ENCODE peak calls at places on chromosome 3, in seven cellular contexts. Z is GM23248, T is tibial artery, M is aorta, S is WERI-Rb-1, F is Peyer's patch, Y is IMR-90. I is an unnamed sample. For H3K36me3, the result is how much of the 10 kb centered on the place peaks cover.

GRCh38 chr3:50161320-50161719 is 6.2 kb downstream of the SEMA3F start:
- DNase-seq in Z (peak), T (no peak), M (no peak), S (no peak), F (no peak), Y (no peak), I (no peak)

GRCh38 chr3:120780977-120781376 is 38.4 kb downstream of the GTF2E1 start:
- DNase-seq in Z (peak), T (peak), M (peak), S (no peak), F (no peak), Y (peak), I (no peak)

GRCh38 chr3:105367063-105367405 is 325 bp downstream of the ALCAM start:
- DNase-seq in Z (peak), T (peak), M (peak), S (peak), F (peak), Y (no peak), I (peak)

GRCh38 chr3:35739181-35739809 is 100.0 kb downstream of the ARPP21 start:
- DNase-seq in Z (no peak), T (no peak), M (no peak), S (no peak), F (no peak), Y (no peak), I (no peak)

GRCh38 chr3:43497905-43498365 is 123.9 kb downstream of the ANO10 start:
- DNase-seq in Z (peak), T (no peak), M (no peak), S (no peak), F (no peak), Y (peak), I (no peak)

GRCh38 chr3:161508852-161509477 is 12.4 kb downstream of the OTOL1 start:
- DNase-seq in Z (peak), T (no peak), M (no peak), S (no peak), F (no peak), Y (no peak), I (no peak)

GRCh38 chr3:20572473-20572872 is 386.5 kb upstream of the SGO1 start:
- DNase-seq in Z (no peak), T (no peak), M (no peak), S (no peak), F (no peak), Y (no peak), I (no peak)

GRCh38 chr3:114732353-114732752 is 414.7 kb downstream of the ZBTB20 start:
- DNase-seq in Z (no peak), T (no peak), M (no peak), S (no peak), F (no peak), Y (no peak), I (no peak)

GRCh38 chr3:13115991-13116390 is 42.8 kb upstream of the IQSEC1 start:
- DNase-seq in Z (no peak), T (peak), M (no peak), S (no peak), F (no peak), Y (no peak), I (peak)

GRCh38 chr3:132347095-132347494 is 29.9 kb downstream of the ACP3 start:
- DNase-seq in Z (peak), T (no peak), M (no peak), S (no peak), F (no peak), Y (no peak), I (no peak)

GRCh38 chr3:194481525-194482195 is 5.1 kb downstream of the ATP13A3 start:
- DNase-seq in Z (no peak), T (no peak), M (no peak), S (no peak), F (no peak), Y (no peak), I (no peak)

GRCh38 chr3:14383753-14384152 is 18.7 kb upstream of the SLC6A6 start:
- DNase-seq in Z (no peak), T (no peak), M (no peak), S (no peak), F (no peak), Y (no peak), I (no peak)

GRCh38 chr3:53801319-53801718 is 44.9 kb downstream of the CHDH start:
- DNase-seq in Z (no peak), T (peak), M (no peak), S (no peak), F (no peak), Y (no peak), I (no peak)

GRCh38 chr3:30511524-30512278 is 94.7 kb upstream of the TGFBR2 start:
- DNase-seq in Z (peak), T (no peak), M (no peak), S (no peak), F (no peak), Y (peak), I (no peak)

GRCh38 chr3:195411831-195412230 is 31.0 kb downstream of the ACAP2 start:
- DNase-seq in Z (peak), T (no peak), M (no peak), S (no peak), F (no peak), Y (peak), I (no peak)

GRCh38 chr3:187031934-187032333 is 101.6 kb downstream of the ST6GAL1 start:
- DNase-seq in Z (no peak), T (no peak), M (no peak), S (no peak), F (no peak), Y (no peak), I (no peak)

GRCh38 chr3:31290046-31290445 is 242.7 kb upstream of the STT3B start:
- DNase-seq in Z (no peak), T (no peak), M (no peak), S (no peak), F (no peak), Y (no peak), I (no peak)

GRCh38 chr3:115239717-115240116 is 92.6 kb upstream of the ZBTB20 start:
- DNase-seq in Z (peak), T (peak), M (peak), S (peak), F (no peak), Y (peak), I (no peak)

GRCh38 chr3:58206406-58207011 is 4.3 kb downstream of the DNASE1L3 start:
- DNase-seq in Z (peak), T (no peak), M (no peak), S (no peak), F (no peak), Y (peak), I (no peak)

GRCh38 chr3:159322322-159322939 is 520.6 kb downstream of the MFSD1 start:
- DNase-seq in Z (peak), T (no peak), M (no peak), S (peak), F (no peak), Y (peak), I (peak)

GRCh38 chr3:24417730-24418129 is 76.9 kb downstream of the THRB start:
- DNase-seq in Z (no peak), T (no peak), M (no peak), S (no peak), F (no peak), Y (no peak), I (no peak)

GRCh38 chr3:56790016-56790950 is 11.5 kb downstream of the ARHGEF3 start:
- DNase-seq in Z (no peak), T (no peak), M (no peak), S (no peak), F (peak), Y (no peak), I (no peak)

GRCh38 chr3:126419886-126420786 is 25.4 kb downstream of the CFAP100 start:
- DNase-seq in Z (no peak), T (no peak), M (no peak), S (no peak), F (no peak), Y (no peak), I (peak)

GRCh38 chr3:161222662-161223061 is 1.6 kb downstream of the NMD3 start:
- DNase-seq in Z (peak), T (no peak), M (no peak), S (no peak), F (no peak), Y (peak), I (no peak)

GRCh38 chr3:126378341-126378751 is 16.4 kb upstream of the CFAP100 start:
- DNase-seq in Z (no peak), T (peak), M (peak), S (no peak), F (no peak), Y (no peak), I (peak)

GRCh38 chr3:128508852-128509251 is 15.9 kb upstream of the GATA2 start:
- DNase-seq in Z (no peak), T (no peak), M (no peak), S (no peak), F (no peak), Y (no peak), I (no peak)

GRCh38 chr3:167978071-167978470 is 117.7 kb downstream of the GOLIM4 start:
- DNase-seq in Z (no peak), T (no peak), M (no peak), S (no peak), F (no peak), Y (no peak), I (no peak)

GRCh38 chr3:143697975-143698374 is 150.3 kb downstream of the SLC9A9 start:
- DNase-seq in Z (peak), T (no peak), M (no peak), S (peak), F (no peak), Y (no peak), I (no peak)

GRCh38 chr3:102353804-102354203 is 81.0 kb upstream of the ZPLD1 start:
- DNase-seq in Z (no peak), T (no peak), M (no peak), S (no peak), F (no peak), Y (no peak), I (no peak)

GRCh38 chr3:102346897-102347296 is 87.9 kb upstream of the ZPLD1 start:
- DNase-seq in Z (no peak), T (no peak), M (no peak), S (no peak), F (no peak), Y (no peak), I (no peak)

GRCh38 chr3:102353148-102353547 is 81.7 kb upstream of the ZPLD1 start:
- DNase-seq in Z (no peak), T (no peak), M (no peak), S (no peak), F (no peak), Y (no peak), I (no peak)

DNA sequence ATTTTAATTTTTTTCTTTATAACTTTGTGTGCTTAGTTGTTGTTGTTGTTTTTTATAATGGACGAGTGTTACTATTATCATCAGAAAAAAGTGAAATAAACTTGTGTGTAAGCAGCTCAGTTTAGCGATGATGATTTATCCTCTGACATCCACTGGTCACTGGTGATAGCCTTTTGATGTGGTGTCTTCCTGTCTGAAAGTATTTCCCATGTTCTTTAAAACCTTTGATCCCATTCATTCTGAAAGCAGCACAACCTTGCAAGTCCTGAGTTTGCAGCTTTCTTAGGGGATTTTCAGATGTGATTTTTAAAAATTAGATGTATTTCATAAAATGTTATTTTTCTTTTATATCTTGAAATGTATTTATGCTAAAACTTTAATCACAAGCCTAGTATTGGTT is 85.9 kb upstream of the ZPLD1 start:
- DNase-seq in Z (no peak), T (no peak), M (no peak), S (no peak), F (no peak), Y (no peak), I (no peak)
- H3K27ac ChIP-seq in Z (no peak), T (no peak), M (no peak), S (no peak), F (no peak), Y (no peak), I (no peak)

DNA sequence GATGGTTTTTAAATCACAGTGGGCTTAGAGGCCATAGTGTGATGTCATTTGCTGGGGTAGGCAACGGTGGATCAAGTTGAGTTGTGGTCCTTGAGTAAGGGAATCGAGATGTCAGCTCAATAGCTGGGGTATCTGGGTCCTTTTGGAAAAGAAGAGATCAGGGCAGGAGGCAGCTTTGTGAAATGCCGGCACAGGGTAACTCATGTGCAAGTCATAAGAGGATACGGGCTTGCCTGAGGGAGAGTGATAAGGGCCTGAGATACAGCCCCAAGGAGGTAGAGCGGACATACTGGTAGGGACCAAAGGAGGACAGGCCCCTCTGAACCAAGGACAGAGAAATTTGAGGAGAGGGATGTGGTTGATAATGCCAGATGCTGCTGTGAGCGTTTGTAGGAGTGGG is 4.2 kb upstream of the FAM131A start:
- DNase-seq in Z (no peak), T (no peak), M (no peak), S (no peak), F (no peak), Y (no peak), I (no peak)
- H3K4me3 ChIP-seq in Z (no peak), T (no peak), M (no peak), S (no peak), F (no peak), Y (no peak), I (no peak)

GRCh38 chr3:157263027-157263426 is 103.1 kb upstream of the CCNL1 start:
- DNase-seq in Z (no peak), T (no peak), M (no peak), S (no peak), F (no peak), Y (no peak), I (no peak)
- H3K36me3 ChIP-seq in Z (under half), T (under half), M (under half), S (under half), F (under half), Y (under half), I (under half)

DNA sequence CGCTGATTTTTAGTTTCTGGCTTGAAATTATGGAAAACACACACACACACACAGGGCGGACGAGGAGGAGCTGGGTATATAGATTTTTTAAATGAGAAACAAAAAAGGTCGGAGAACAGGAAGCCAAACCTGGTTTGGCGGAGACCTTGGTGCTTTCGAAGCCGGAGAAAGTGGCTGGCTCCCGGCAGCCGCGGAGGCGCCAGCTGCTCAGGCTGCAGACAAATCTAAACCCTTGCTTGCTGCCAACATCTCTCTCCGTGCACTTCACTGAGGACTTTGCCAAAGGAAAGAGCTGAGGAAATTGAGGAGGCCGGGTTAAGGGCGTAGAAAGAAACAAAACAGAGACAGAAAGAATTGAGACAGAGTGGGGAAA is 2.1 kb downstream of the ZIC1 start:
- DNase-seq in Z (peak), T (no peak), M (peak), S (no peak), F (no peak), Y (peak), I (no peak)
- H3K27ac ChIP-seq in Z (peak), T (no peak), M (no peak), S (no peak), F (no peak), Y (no peak), I (no peak)

GRCh38 chr3:52531636-52532516 is 1.8 kb downstream of the NT5DC2 start:
- DNase-seq in Z (no peak), T (peak), M (no peak), S (no peak), F (no peak), Y (no peak), I (peak)
- H3K4me3 ChIP-seq in Z (peak), T (peak), M (no peak), S (peak), F (no peak), Y (peak), I (peak)

I was measured in upper lobe of right lung.